ENCODE peak calls at places on chromosomes 1 and 21, in nine cellular contexts. One of them, this sample, is unnamed. For H3K4me1, the result is how much of the 10 kb centered on the place peaks cover.

GRCh38 chr1:115647000-115647399 is 5.2 kb downstream of the VANGL1 start:
- DNase-seq in uterus: no peak
- DNase-seq in lung: no peak
- DNase-seq in iPS DF 6.9: no peak
- DNase-seq in H9: no peak
- DNase-seq in foreskin keratinocyte: no peak
- DNase-seq in GM23338: no peak
- DNase-seq in GM23248: no peak
- DNase-seq in CD8-positive, alpha-beta T cell: no peak
- DNase-seq in this sample: no peak

GRCh38 chr1:24443241-24443656 is 27.6 kb downstream of the NIPAL3 start:
- DNase-seq in H9: no peak
- DNase-seq in iPS DF 6.9: no peak
- DNase-seq in GM23248: no peak
- DNase-seq in lung: no peak
- DNase-seq in GM23338: peak
- DNase-seq in CD8-positive, alpha-beta T cell: no peak
- DNase-seq in foreskin keratinocyte: no peak
- DNase-seq in uterus: no peak
- DNase-seq in this sample: no peak

GRCh38 chr1:79128726-79129125 is 122.2 kb upstream of the ADGRL4 start:
- DNase-seq in H9: no peak
- DNase-seq in uterus: no peak
- DNase-seq in lung: no peak
- DNase-seq in GM23248: peak
- DNase-seq in foreskin keratinocyte: peak
- DNase-seq in GM23338: no peak
- DNase-seq in iPS DF 6.9: no peak
- DNase-seq in CD8-positive, alpha-beta T cell: no peak
- DNase-seq in this sample: no peak

GRCh38 chr1:183873642-183874041 is 68.7 kb downstream of the RGL1 start:
- DNase-seq in GM23248: no peak
- DNase-seq in GM23338: no peak
- DNase-seq in iPS DF 6.9: no peak
- DNase-seq in CD8-positive, alpha-beta T cell: no peak
- DNase-seq in H9: no peak
- DNase-seq in uterus: no peak
- DNase-seq in lung: no peak
- DNase-seq in foreskin keratinocyte: no peak
- DNase-seq in this sample: no peak

GRCh38 chr1:208136459-208137143 is 107.6 kb downstream of the PLXNA2 start:
- DNase-seq in H9: no peak
- DNase-seq in uterus: no peak
- DNase-seq in iPS DF 6.9: no peak
- DNase-seq in CD8-positive, alpha-beta T cell: no peak
- DNase-seq in foreskin keratinocyte: no peak
- DNase-seq in lung: no peak
- DNase-seq in GM23248: no peak
- DNase-seq in GM23338: no peak
- DNase-seq in this sample: no peak

GRCh38 chr1:214496126-214496525 is 55.3 kb downstream of the PTPN14 start:
- DNase-seq in foreskin keratinocyte: no peak
- DNase-seq in GM23248: no peak
- DNase-seq in CD8-positive, alpha-beta T cell: no peak
- DNase-seq in GM23338: no peak
- DNase-seq in uterus: no peak
- DNase-seq in iPS DF 6.9: no peak
- DNase-seq in lung: no peak
- DNase-seq in H9: no peak
- DNase-seq in this sample: no peak

GRCh38 chr1:2894381-2895041 is 93.0 kb upstream of the TTC34 start:
- DNase-seq in iPS DF 6.9: no peak
- DNase-seq in GM23248: no peak
- DNase-seq in lung: no peak
- DNase-seq in CD8-positive, alpha-beta T cell: peak
- DNase-seq in H9: no peak
- DNase-seq in GM23338: no peak
- DNase-seq in uterus: no peak
- DNase-seq in foreskin keratinocyte: no peak
- DNase-seq in this sample: no peak

GRCh38 chr1:151988405-151988851 is 5.2 kb downstream of the S100A10 start:
- DNase-seq in H9: no peak
- DNase-seq in uterus: no peak
- DNase-seq in CD8-positive, alpha-beta T cell: no peak
- DNase-seq in GM23338: no peak
- DNase-seq in foreskin keratinocyte: peak
- DNase-seq in GM23248: peak
- DNase-seq in lung: no peak
- DNase-seq in iPS DF 6.9: no peak
- DNase-seq in this sample: no peak

GRCh38 chr21:37166733-37167132 is 93.7 kb downstream of the TTC3 start:
- DNase-seq in H9: peak
- DNase-seq in iPS DF 6.9: peak
- DNase-seq in CD8-positive, alpha-beta T cell: no peak
- DNase-seq in GM23338: peak
- DNase-seq in foreskin keratinocyte: no peak
- DNase-seq in lung: no peak
- DNase-seq in uterus: no peak
- DNase-seq in GM23248: no peak
- DNase-seq in this sample: no peak

GRCh38 chr1:170559166-170559565 is 27.2 kb downstream of the GORAB start:
- DNase-seq in lung: no peak
- DNase-seq in GM23338: no peak
- DNase-seq in foreskin keratinocyte: no peak
- DNase-seq in CD8-positive, alpha-beta T cell: no peak
- DNase-seq in uterus: no peak
- DNase-seq in H9: no peak
- DNase-seq in iPS DF 6.9: no peak
- DNase-seq in GM23248: no peak
- DNase-seq in this sample: no peak

GRCh38 chr1:4119516-4120220 is 219.6 kb upstream of the C1orf174 start:
- DNase-seq in lung: no peak
- DNase-seq in H9: peak
- DNase-seq in GM23338: no peak
- DNase-seq in iPS DF 6.9: no peak
- DNase-seq in GM23248: no peak
- DNase-seq in foreskin keratinocyte: no peak
- DNase-seq in CD8-positive, alpha-beta T cell: no peak
- DNase-seq in uterus: no peak
- DNase-seq in this sample: no peak

DNA sequence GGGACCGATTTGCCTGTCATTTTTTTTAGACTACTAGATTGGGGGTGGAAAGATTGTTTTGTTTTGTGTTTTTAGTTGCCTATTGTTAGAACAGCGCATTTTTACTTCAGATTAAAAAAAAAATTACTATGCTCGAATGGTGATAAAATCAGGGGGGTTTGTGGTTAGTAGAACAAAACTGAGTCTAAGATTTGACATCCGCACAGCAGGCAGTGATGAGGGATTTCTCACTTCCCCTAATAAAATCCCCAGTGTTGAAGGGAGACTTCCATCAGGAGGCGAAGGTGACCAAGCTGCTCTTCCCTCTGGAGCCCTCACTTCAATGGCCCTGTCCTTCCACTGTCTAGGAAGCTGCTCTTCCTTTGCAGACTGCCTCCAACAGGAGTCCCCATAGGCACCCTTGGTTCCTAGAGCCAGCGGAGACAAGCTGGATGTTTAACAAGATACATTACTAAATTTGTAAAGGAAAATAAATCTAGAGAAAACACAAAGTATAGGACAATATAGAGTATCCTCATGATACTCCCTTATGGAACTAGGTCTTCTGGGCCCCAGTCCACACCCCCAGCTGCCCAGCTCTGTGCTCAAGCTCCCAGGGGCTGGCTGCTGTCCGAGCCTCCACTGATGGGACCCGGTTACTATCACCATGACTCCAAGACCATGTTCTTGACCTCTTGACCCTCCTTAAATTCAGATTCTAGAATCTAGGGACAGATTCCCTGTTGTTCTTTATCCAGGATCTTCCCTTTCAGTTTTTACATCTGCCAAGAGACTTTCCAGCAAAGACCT is 31.0 kb downstream of the TENT5C start:
- DNase-seq in GM23338: no peak
- DNase-seq in CD8-positive, alpha-beta T cell: no peak
- DNase-seq in foreskin keratinocyte: no peak
- DNase-seq in uterus: no peak
- DNase-seq in GM23248: no peak
- DNase-seq in H9: no peak
- DNase-seq in iPS DF 6.9: no peak
- DNase-seq in lung: no peak
- DNase-seq in this sample: no peak
- H3K4me1 ChIP-seq in GM23338: under half
- H3K4me1 ChIP-seq in CD8-positive, alpha-beta T cell: under half
- H3K4me1 ChIP-seq in foreskin keratinocyte: under half
- H3K4me1 ChIP-seq in uterus: under half
- H3K4me1 ChIP-seq in GM23248: under half
- H3K4me1 ChIP-seq in H9: under half
- H3K4me1 ChIP-seq in iPS DF 6.9: under half
- H3K4me1 ChIP-seq in lung: under half
- H3K4me1 ChIP-seq in this sample: under half

GRCh38 chr1:225657462-225657989 is 4.6 kb upstream of the ENAH start:
- DNase-seq in CD8-positive, alpha-beta T cell: no peak
- DNase-seq in iPS DF 6.9: no peak
- DNase-seq in uterus: no peak
- DNase-seq in lung: no peak
- DNase-seq in GM23338: no peak
- DNase-seq in H9: no peak
- DNase-seq in GM23248: peak
- DNase-seq in foreskin keratinocyte: peak
- DNase-seq in this sample: no peak

GRCh38 chr1:225653463-225654276 is 747 bp upstream of the ENAH start:
- DNase-seq in GM23248: peak
- DNase-seq in lung: peak
- DNase-seq in iPS DF 6.9: no peak
- DNase-seq in foreskin keratinocyte: peak
- DNase-seq in CD8-positive, alpha-beta T cell: no peak
- DNase-seq in uterus: peak
- DNase-seq in H9: peak
- DNase-seq in GM23338: peak
- DNase-seq in this sample: peak

GRCh38 chr1:225654688-225655508 is 2.0 kb upstream of the ENAH start:
- DNase-seq in iPS DF 6.9: no peak
- DNase-seq in GM23338: no peak
- DNase-seq in GM23248: no peak
- DNase-seq in foreskin keratinocyte: no peak
- DNase-seq in H9: no peak
- DNase-seq in CD8-positive, alpha-beta T cell: no peak
- DNase-seq in uterus: no peak
- DNase-seq in lung: no peak
- DNase-seq in this sample: no peak

GRCh38 chr1:225654277-225654597 is 1.3 kb upstream of the ENAH start:
- DNase-seq in uterus: no peak
- DNase-seq in foreskin keratinocyte: peak
- DNase-seq in GM23338: peak
- DNase-seq in lung: no peak
- DNase-seq in iPS DF 6.9: no peak
- DNase-seq in CD8-positive, alpha-beta T cell: no peak
- DNase-seq in GM23248: peak
- DNase-seq in H9: no peak
- DNase-seq in this sample: no peak

DNA sequence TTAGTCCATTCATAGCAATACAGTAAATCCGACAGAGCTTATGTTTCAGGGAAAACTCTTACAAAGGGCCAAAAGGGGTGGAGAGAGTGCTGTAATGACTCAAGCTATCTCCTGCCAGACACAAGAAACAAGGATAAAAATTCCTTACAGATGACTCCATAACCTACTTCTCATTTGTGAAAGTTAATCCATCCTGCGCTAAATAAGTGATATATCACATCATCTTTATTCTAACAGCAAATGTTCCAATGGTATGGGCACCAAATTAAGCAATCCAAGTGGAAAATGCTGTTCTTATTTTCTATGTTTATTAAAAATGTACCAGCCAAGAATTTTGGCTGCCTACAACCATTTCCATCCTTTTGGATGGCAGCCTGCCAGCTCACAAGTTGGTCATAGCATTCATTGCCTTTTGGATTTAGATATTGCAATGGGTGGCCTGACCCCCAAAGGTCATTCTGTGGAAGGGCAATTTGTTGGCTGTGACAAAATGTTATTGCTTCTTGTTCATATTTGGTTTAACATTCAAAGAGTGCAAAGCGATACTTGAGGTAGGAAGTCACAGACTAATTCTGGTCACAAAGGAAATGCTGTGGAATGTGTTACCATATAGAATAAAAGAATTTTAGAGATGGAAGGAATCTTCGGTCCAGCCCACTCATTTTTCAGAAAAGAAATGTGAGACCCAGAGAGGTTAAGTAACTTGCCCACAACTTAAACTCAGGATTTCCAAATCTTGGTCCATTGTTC is 2.8 kb upstream of the ENAH start:
- DNase-seq in GM23248: peak
- DNase-seq in CD8-positive, alpha-beta T cell: no peak
- DNase-seq in uterus: peak
- DNase-seq in GM23338: peak
- DNase-seq in lung: peak
- DNase-seq in iPS DF 6.9: no peak
- DNase-seq in foreskin keratinocyte: peak
- DNase-seq in H9: no peak
- DNase-seq in this sample: peak
- H3K27ac ChIP-seq in GM23248: peak
- H3K27ac ChIP-seq in CD8-positive, alpha-beta T cell: no peak
- H3K27ac ChIP-seq in uterus: peak
- H3K27ac ChIP-seq in GM23338: no peak
- H3K27ac ChIP-seq in lung: no peak
- H3K27ac ChIP-seq in iPS DF 6.9: no peak
- H3K27ac ChIP-seq in foreskin keratinocyte: peak
- H3K27ac ChIP-seq in H9: no peak
- H3K27ac ChIP-seq in this sample: peak

GRCh38 chr1:153611356-153611755 is 1.6 kb downstream of the S100A16 start:
- DNase-seq in lung: no peak
- DNase-seq in iPS DF 6.9: no peak
- DNase-seq in GM23248: peak
- DNase-seq in H9: no peak
- DNase-seq in foreskin keratinocyte: peak
- DNase-seq in GM23338: no peak
- DNase-seq in uterus: no peak
- DNase-seq in CD8-positive, alpha-beta T cell: no peak
- DNase-seq in this sample: no peak
- H3K4me1 ChIP-seq in lung: under half
- H3K4me1 ChIP-seq in iPS DF 6.9: under half
- H3K4me1 ChIP-seq in GM23248: under half
- H3K4me1 ChIP-seq in H9: under half
- H3K4me1 ChIP-seq in foreskin keratinocyte: under half
- H3K4me1 ChIP-seq in GM23338: under half
- H3K4me1 ChIP-seq in uterus: under half
- H3K4me1 ChIP-seq in CD8-positive, alpha-beta T cell: under half
- H3K4me1 ChIP-seq in this sample: half or more

DNA sequence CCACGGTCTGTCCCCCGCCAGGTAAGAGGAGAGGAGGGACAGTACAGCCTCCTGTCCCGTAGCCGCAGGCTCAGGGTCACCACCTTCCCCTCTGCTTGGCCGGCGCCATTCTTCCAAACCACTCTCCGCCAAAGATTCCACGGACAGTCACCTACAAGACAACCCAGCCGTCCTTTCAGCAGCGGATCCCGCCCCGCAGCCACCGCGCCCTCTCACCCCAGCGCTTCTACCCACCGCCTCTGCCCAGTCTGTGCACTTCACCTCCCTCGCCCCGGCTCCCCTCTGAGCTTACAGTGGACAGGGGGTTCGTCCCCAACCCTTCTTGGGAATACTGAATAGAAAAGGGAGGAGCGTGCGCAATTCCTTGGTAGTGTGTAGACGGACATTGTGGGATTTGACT is 319.6 kb downstream of the FAM72C start:
- DNase-seq in iPS DF 6.9: no peak
- DNase-seq in lung: no peak
- DNase-seq in H9: no peak
- DNase-seq in foreskin keratinocyte: no peak
- DNase-seq in GM23248: no peak
- DNase-seq in GM23338: no peak
- DNase-seq in CD8-positive, alpha-beta T cell: no peak
- DNase-seq in uterus: no peak
- DNase-seq in this sample: no peak
- H3K27ac ChIP-seq in iPS DF 6.9: no peak
- H3K27ac ChIP-seq in lung: no peak
- H3K27ac ChIP-seq in H9: no peak
- H3K27ac ChIP-seq in foreskin keratinocyte: no peak
- H3K27ac ChIP-seq in GM23248: no peak
- H3K27ac ChIP-seq in GM23338: no peak
- H3K27ac ChIP-seq in CD8-positive, alpha-beta T cell: no peak
- H3K27ac ChIP-seq in uterus: no peak
- H3K27ac ChIP-seq in this sample: no peak